ENCODE peak calls at places on chromosomes 4 and X, in six cellular contexts. One of them, this sample, is unnamed.
A peak's percentile ranks its signal among the peaks of the same experiment; 100 is the strongest.

GRCh38 chr4:174626310-174627022 is 104.2 kb upstream of the HPGD start:
- DNase-seq in mesenchymal stem cell: no peak
- DNase-seq in neuronal stem cell: no peak
- DNase-seq in H9: no peak
- DNase-seq in IMR-90: no peak
- DNase-seq in H1: no peak
- DNase-seq in this sample: no peak

GRCh38 chrX:2854918-2855317 is 26.2 kb downstream of the GYG2 start:
- DNase-seq in mesenchymal stem cell: no peak
- DNase-seq in neuronal stem cell: no peak
- DNase-seq in H9: no peak
- DNase-seq in IMR-90: no peak
- DNase-seq in H1: no peak
- DNase-seq in this sample: no peak

GRCh38 chr4:160193787-160194186 is 1090.9 kb downstream of the RAPGEF2 start:
- DNase-seq in mesenchymal stem cell: no peak
- DNase-seq in neuronal stem cell: no peak
- DNase-seq in H9: no peak
- DNase-seq in IMR-90: no peak
- DNase-seq in H1: no peak
- DNase-seq in this sample: no peak

GRCh38 chr4:181140037-181140603 is 1103.1 kb upstream of the TENM3 start:
- DNase-seq in mesenchymal stem cell: no peak
- DNase-seq in neuronal stem cell: no peak
- DNase-seq in H9: no peak
- DNase-seq in IMR-90: no peak
- DNase-seq in H1: no peak
- DNase-seq in this sample: no peak

GRCh38 chr4:38752393-38752961 is 30.3 kb downstream of the TLR10 start:
- DNase-seq in mesenchymal stem cell: peak; percentile 76
- DNase-seq in neuronal stem cell: no peak
- DNase-seq in H9: no peak
- DNase-seq in IMR-90: peak; percentile 66
- DNase-seq in H1: no peak
- DNase-seq in this sample: no peak

GRCh38 chr4:89248879-89249281 is 58.7 kb downstream of the GPRIN3 start:
- DNase-seq in mesenchymal stem cell: no peak
- DNase-seq in neuronal stem cell: no peak
- DNase-seq in H9: no peak
- DNase-seq in IMR-90: no peak
- DNase-seq in H1: no peak
- DNase-seq in this sample: peak; percentile 23

GRCh38 chrX:115058276-115058675 is 40.9 kb upstream of the IL13RA2 start:
- DNase-seq in mesenchymal stem cell: peak; percentile 77
- DNase-seq in neuronal stem cell: no peak
- DNase-seq in H9: no peak
- DNase-seq in IMR-90: peak; percentile 91
- DNase-seq in H1: no peak
- DNase-seq in this sample: no peak

GRCh38 chr4:183729430-183730328 is 70.6 kb downstream of the TRAPPC11 start:
- DNase-seq in mesenchymal stem cell: peak; percentile 7
- DNase-seq in neuronal stem cell: no peak
- DNase-seq in H9: no peak
- DNase-seq in IMR-90: peak; percentile 70
- DNase-seq in H1: no peak
- DNase-seq in this sample: no peak

GRCh38 chrX:19121898-19122640 is at the start of gene ADGRG2:
- DNase-seq in mesenchymal stem cell: peak; percentile 8
- DNase-seq in neuronal stem cell: peak; percentile 31
- DNase-seq in H9: peak; percentile 37
- DNase-seq in IMR-90: peak; percentile 11
- DNase-seq in H1: no peak
- DNase-seq in this sample: peak; percentile 12
- H2AFZ ChIP-seq in mesenchymal stem cell: no peak within 1 kb of the TSS
- H2AFZ ChIP-seq in neuronal stem cell: peak within 1 kb of the TSS; percentile 76
- H2AFZ ChIP-seq in H9: no peak within 1 kb of the TSS
- H2AFZ ChIP-seq in IMR-90: peak within 1 kb of the TSS; percentile 36
- H2AFZ ChIP-seq in H1: no peak within 1 kb of the TSS
- H2AFZ ChIP-seq in this sample: no peak within 1 kb of the TSS

DNA sequence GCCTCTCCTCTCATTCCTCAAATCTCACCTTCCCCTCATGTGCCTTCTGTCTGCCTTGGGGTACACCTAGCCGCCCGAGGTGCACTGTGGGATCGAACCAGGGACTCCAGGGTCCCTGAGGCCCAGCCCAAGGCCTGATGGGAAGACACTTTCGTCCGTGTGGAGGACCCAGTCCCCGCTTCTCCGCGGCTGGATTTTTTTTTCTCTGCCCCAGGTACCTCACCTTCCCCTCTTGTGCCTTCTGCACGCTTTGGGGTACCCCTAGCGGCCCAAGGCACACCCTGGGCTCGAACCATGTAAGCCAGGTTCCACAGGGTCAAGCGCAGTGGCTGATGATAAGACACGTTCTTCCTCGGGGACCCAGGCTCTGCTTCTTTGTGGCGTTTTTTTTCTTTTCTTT is 530.7 kb downstream of the CWH43 start:
- DNase-seq in mesenchymal stem cell: no peak
- DNase-seq in neuronal stem cell: no peak
- DNase-seq in H9: no peak
- DNase-seq in IMR-90: no peak
- DNase-seq in H1: no peak
- DNase-seq in this sample: no peak
- H3K14ac ChIP-seq in mesenchymal stem cell: no peak overlapping the region
- H3K14ac ChIP-seq in neuronal stem cell: no peak overlapping the region
- H3K14ac ChIP-seq in H9: no peak overlapping the region
- H3K14ac ChIP-seq in IMR-90: no peak overlapping the region
- H3K14ac ChIP-seq in H1: no peak overlapping the region
- H3K14ac ChIP-seq in this sample: no peak overlapping the region

DNA sequence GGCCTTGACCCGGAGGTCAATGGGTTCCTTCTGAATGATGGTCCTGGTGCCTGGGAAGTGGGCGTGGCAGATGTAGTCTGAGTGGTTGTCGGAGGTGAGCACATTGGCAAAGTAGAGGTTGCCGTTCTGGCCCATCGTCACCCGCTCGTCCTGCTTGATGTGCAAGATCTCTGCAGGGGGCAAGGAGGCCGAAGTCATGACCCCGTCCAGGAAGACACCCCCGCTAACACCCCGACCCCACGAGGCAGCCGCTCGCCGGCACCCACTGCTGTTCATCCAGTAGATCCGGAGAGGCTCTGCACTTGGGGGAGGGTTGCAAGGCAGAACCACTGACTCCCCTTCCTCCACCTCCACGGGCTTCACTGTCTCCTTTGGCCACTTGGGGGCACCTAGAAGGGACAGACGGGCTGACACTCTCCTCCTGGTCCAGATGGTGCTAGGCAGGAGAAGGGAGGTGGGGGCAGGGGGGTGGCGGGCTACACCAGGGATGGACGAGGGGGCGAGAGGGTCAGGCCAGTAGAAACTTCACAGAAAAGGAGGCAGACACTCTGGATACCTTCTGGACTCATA is 15.1 kb downstream of the L1CAM start:
- DNase-seq in mesenchymal stem cell: no peak
- DNase-seq in neuronal stem cell: no peak
- DNase-seq in H9: no peak
- DNase-seq in IMR-90: no peak
- DNase-seq in H1: no peak
- DNase-seq in this sample: no peak
- H4K91ac ChIP-seq in mesenchymal stem cell: no peak overlapping the region
- H4K91ac ChIP-seq in neuronal stem cell: no peak overlapping the region
- H4K91ac ChIP-seq in H9: no peak overlapping the region
- H4K91ac ChIP-seq in IMR-90: no peak overlapping the region
- H4K91ac ChIP-seq in H1: no peak overlapping the region
- H4K91ac ChIP-seq in this sample: no peak overlapping the region

DNA sequence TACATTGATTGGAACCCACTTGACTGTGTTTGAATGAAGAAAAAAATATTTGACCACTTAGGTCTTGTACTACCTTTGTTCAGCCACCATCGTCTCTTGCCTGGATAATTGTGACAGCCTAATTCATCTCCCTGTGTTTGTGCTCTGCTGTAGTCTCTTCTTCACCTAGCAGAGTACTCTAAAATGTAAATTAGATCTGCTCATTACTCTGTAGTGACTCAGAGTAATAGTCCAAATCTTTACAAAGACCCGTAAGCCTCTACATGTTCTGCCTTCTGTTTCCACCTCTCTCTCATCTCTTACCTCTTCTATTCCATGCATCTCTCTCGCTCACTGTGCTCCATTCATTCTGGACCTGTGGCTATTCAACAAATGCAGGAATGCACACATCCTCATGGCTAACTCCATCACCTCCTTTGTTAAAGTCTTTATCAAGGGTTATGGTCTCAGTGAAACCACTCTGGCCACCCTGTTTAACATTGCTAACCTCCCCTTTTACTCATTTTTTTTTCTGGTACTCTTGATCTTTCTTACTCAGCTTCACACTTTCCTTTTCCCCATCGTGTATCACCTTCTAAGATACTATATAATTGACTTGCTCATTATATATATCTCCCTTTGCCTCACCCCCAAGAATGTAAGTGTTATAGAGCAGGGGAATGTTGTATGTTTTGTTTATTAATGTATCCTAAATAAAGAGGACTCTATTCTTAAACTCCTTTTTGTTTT is 98.4 kb downstream of the STIM2 start:
- DNase-seq in mesenchymal stem cell: no peak
- DNase-seq in neuronal stem cell: no peak
- DNase-seq in H9: no peak
- DNase-seq in IMR-90: no peak
- DNase-seq in H1: no peak
- DNase-seq in this sample: no peak
- H2AFZ ChIP-seq in mesenchymal stem cell: no peak overlapping the region
- H2AFZ ChIP-seq in neuronal stem cell: no peak overlapping the region
- H2AFZ ChIP-seq in H9: no peak overlapping the region
- H2AFZ ChIP-seq in IMR-90: no peak overlapping the region
- H2AFZ ChIP-seq in H1: no peak overlapping the region
- H2AFZ ChIP-seq in this sample: no peak overlapping the region